ENCODE peak calls at places on chromosomes 4 and X, in four cellular contexts. O is K562, J is HepG2, H is GM12878. N is an unnamed sample.
A peak's percentile ranks its signal among the peaks of the same experiment; 100 is the strongest.

GRCh38 chrX:118847676-118848075 is 24.1 kb downstream of the ZCCHC12 start:
- DNase-seq in O (peak; percentile 65), J (peak; percentile 34), H (no peak), N (peak; percentile 61)

GRCh38 chrX:70433848-70434351 is 10.7 kb upstream of the DLG3 start:
- DNase-seq in H (no peak), O (peak; percentile 84), J (peak; percentile 54), N (peak; percentile 79)

GRCh38 chr4:89836897-89837384 is at the start of gene SNCA:
- DNase-seq in H (no peak), J (no peak), O (peak; percentile 45), N (peak; percentile 90)

GRCh38 chr4:112938461-112939058 is 110.9 kb upstream of the ANK2 start:
- DNase-seq in O (peak; percentile 7), J (peak; percentile 14), H (no peak), N (peak; percentile 38)

GRCh38 chr4:91092398-91092955 is 965.3 kb downstream of the CCSER1 start:
- DNase-seq in O (no peak), H (no peak), J (no peak), N (no peak)

GRCh38 chrX:74526786-74527185 is 87.6 kb downstream of the RLIM start:
- DNase-seq in H (no peak), J (no peak), O (no peak), N (no peak)

GRCh38 chr4:144572660-144573059 is 73.3 kb upstream of the HHIP start:
- DNase-seq in J (peak; percentile 10), H (no peak), O (peak; percentile 16), N (no peak)

GRCh38 chr4:168480991-168481588 is 798 bp upstream of the DDX60L start:
- DNase-seq in O (peak; percentile 44), J (peak; percentile 7), H (peak; percentile 16), N (peak; percentile 10)

GRCh38 chrX:97672138-97672537 is 788.4 kb downstream of the RPA4 start:
- DNase-seq in O (no peak), H (no peak), J (no peak), N (no peak)

GRCh38 chr4:25925486-25926201 is 11.6 kb downstream of the SMIM20 start:
- DNase-seq in O (peak; percentile 56), J (peak; percentile 36), H (no peak), N (peak; percentile 64)

DNA sequence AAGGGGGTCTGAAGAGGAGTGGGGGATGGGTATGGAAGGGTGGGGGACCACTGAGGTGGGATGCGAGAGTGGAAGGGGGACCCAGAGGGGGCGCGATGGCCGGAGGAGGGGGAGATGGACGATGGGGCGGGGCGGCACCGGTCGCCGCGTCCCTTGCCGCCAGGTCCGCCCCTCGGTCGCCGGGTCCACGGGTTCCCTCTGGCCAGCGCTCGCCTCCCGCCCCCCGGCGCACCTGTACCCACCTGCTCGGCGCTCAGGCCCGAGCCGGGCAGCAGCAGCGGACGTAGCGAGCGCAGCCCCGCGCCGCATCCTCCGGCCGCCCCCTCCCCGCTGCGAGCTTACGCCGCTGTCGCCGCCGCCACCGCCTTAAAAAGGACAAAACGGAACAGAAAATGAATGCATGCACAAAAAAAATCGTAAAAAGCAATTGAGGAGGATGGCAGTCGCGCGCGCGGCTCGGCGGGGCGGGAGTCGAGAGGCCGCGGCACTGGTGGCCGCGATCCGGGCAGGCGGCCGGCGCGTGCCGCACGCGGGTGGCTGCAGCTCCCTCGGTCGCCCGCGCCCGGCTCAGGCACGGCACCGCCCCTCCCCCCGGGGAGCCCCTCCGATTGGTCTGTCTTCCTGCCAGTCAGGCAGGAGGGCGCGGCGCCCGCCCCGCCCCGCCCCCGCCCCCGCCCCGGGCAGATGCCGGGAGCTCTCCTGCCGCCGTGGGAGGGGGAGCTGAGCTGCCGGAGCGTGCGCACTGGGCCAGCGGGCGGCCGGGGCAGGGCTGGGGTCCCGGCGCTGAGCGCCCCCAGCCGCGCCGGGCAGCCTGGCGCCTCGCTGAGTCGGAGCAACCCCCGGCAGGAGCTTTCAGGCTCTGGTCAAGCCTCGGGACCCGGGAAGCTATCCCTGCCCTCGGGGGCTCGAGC is at the start of gene JAKMIP1:
- DNase-seq in H (no peak), O (peak; percentile 84), J (peak; percentile 25), N (peak; percentile 99)
- TF ChIP-seq REST in H (no peak), O (no peak), J (no peak), N (no peak)

DNA sequence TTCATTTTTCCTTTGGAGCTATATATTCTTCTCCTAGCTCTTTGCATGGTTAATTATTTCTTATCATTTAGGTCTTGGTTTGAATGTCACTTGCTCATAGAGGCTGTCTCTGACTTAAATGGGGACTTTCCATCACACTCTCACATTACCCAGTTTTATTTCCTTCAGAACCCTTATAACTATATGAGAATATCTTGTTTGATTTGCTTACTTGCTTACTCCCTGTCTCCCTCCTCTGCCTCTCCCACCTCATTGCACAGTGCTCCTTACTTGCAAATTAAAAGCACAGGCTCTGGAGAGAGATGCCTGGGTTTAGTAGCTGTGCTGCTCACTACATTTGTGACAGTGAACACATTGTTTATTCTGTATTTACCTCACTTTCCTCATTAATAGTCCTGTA is 174.6 kb downstream of the SOWAHB start:
- DNase-seq in H (no peak), J (no peak), O (no peak), N (no peak)
- TF ChIP-seq NFIC in H (no peak), J (no peak), O (no peak), N (no peak)

GRCh38 chrX:111284615-111285294 is 14.5 kb upstream of the CAPN6 start:
- DNase-seq in J (peak; percentile 33), O (no peak), H (no peak), N (no peak)
- TF ChIP-seq REST in J (no peak), O (no peak), H (no peak), N (no peak)

GRCh38 chr4:13907255-13907751 is 279.8 kb upstream of the BOD1L1 start:
- DNase-seq in J (peak; percentile 47), O (no peak), H (no peak), N (no peak)
- TF ChIP-seq NFIC in J (no peak), O (no peak), H (no peak), N (peak; percentile 74)

DNA sequence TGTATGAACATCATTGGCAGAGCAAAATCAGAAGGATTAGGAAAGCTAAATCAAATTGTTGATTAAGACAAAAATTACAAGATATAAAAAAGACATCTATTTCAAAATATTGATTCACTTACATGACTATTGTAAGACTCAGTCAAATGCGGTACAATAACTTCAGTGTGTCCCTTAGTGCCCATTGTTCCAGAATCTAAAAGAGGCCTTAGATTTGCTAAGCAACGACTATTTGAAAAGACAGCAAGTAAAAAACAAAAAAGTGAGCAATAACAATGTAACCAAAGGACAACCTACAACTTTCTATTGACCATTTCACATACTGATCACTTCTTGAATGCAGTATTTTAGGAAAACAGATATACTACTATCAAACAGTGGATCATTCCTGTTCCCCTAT is 65.6 kb downstream of the UBA6 start:
- DNase-seq in O (no peak), H (no peak), J (no peak), N (no peak)
- TF ChIP-seq REST in O (no peak), H (no peak), J (no peak), N (no peak)